ENCODE peak calls at places on chromosomes 2 and 18, in eight cellular contexts. Z is NAMALWA, Q is AG04450, W is NCI-H1436, T is HL-60, Y is EL, P is T-helper 1 cell, A is NCI-H1694 treated with DMSO at 0.1 percent for 48 hours. E is an unnamed sample.

GRCh38 chr2:7427293-7428060 is 510.3 kb downstream of the RNF144A start:
- DNase-seq in Y (peak; percentile 45), Z (peak; percentile 88), P (peak; percentile 69), T (no peak), Q (peak; percentile 4), W (peak; percentile 76), A (peak; percentile 96), E (peak; percentile 68)

GRCh38 chr2:54871457-54872103 is 148.1 kb downstream of the EML6 start:
- DNase-seq in Q (no peak), T (no peak), Z (no peak), Y (peak; percentile 6), A (peak; percentile 97), P (no peak), W (peak; percentile 74), E (no peak)

GRCh38 chr18:47767699-47768098 is 162.8 kb downstream of the SMAD2 start:
- DNase-seq in T (no peak), W (no peak), Y (no peak), Z (no peak), Q (no peak), P (no peak), A (no peak), E (no peak)

GRCh38 chr2:127986548-127987079 is 41.2 kb downstream of the SAP130 start:
- DNase-seq in Z (no peak), Y (no peak), T (no peak), W (no peak), A (no peak), Q (no peak), P (no peak), E (no peak)

GRCh38 chr2:15337996-15338666 is 223.0 kb downstream of the NBAS start:
- DNase-seq in A (no peak), Y (no peak), Z (no peak), W (no peak), T (no peak), Q (no peak), P (no peak), E (no peak)

GRCh38 chr2:213065583-213066444 is 85.6 kb downstream of the IKZF2 start:
- DNase-seq in Y (peak; percentile 24), W (peak; percentile 39), Q (peak; percentile 43), T (no peak), Z (no peak), A (peak; percentile 35), P (no peak), E (peak; percentile 27)

GRCh38 chr2:8193146-8193545 is 488.7 kb upstream of the ID2 start:
- DNase-seq in T (no peak), Q (no peak), W (no peak), Y (peak; percentile 22), P (no peak), Z (no peak), A (no peak), E (no peak)

GRCh38 chr2:35114765-35115164 is 1240.8 kb upstream of the CRIM1 start:
- DNase-seq in T (no peak), Y (no peak), Q (no peak), Z (peak; percentile 3), P (no peak), W (no peak), A (no peak), E (no peak)

GRCh38 chr2:189409136-189409535 is 32.1 kb upstream of the WDR75 start:
- DNase-seq in P (no peak), W (no peak), Z (no peak), A (no peak), Q (no peak), T (no peak), Y (peak; percentile 29), E (no peak)

GRCh38 chr2:5846881-5847280 is 154.7 kb downstream of the SOX11 start:
- DNase-seq in Y (no peak), A (no peak), Q (peak; percentile 20), P (no peak), T (no peak), W (no peak), Z (no peak), E (no peak)

GRCh38 chr2:230893881-230894781 is 29.4 kb downstream of the ITM2C start:
- DNase-seq in T (peak; percentile 48), W (no peak), Y (no peak), P (no peak), Z (peak; percentile 52), A (no peak), Q (no peak), E (no peak)

GRCh38 chr2:22991844-22992243 is 393.1 kb upstream of the KLHL29 start:
- DNase-seq in Q (no peak), A (no peak), Y (no peak), P (no peak), Z (peak; percentile 16), T (no peak), W (no peak), E (peak; percentile 2)

GRCh38 chr2:214315324-214315723 is 95.5 kb upstream of the VWC2L start:
- DNase-seq in T (no peak), W (no peak), P (no peak), Z (no peak), A (no peak), Y (no peak), Q (no peak), E (no peak)

GRCh38 chr2:71710805-71711469 is 257.6 kb downstream of the DYSF start:
- DNase-seq in W (no peak), Y (no peak), A (no peak), P (no peak), T (no peak), Z (no peak), Q (no peak), E (no peak)

GRCh38 chr2:60679059-60679780 is 76.8 kb upstream of the PAPOLG start:
- DNase-seq in Y (no peak), Q (no peak), W (no peak), P (no peak), T (no peak), Z (no peak), A (no peak), E (no peak)

GRCh38 chr2:111116843-111117665 is 3.7 kb upstream of the BCL2L11 start:
- DNase-seq in Q (no peak), T (no peak), Z (peak; percentile 76), Y (peak; percentile 76), P (peak; percentile 77), W (peak; percentile 65), A (peak; percentile 54), E (peak; percentile 76)

GRCh38 chr2:214591359-214591758 is 180.5 kb downstream of the VWC2L start:
- DNase-seq in P (no peak), Z (peak; percentile 6), W (peak; percentile 9), A (no peak), Q (no peak), T (no peak), Y (peak; percentile 37), E (no peak)

GRCh38 chr2:237165405-237166276 is 80.0 kb downstream of the COPS8 start:
- DNase-seq in T (no peak), W (no peak), P (no peak), Z (no peak), Q (no peak), A (no peak), Y (peak; percentile 52), E (no peak)

GRCh38 chr2:68732036-68732435 is 2.6 kb upstream of the ARHGAP25 start:
- DNase-seq in Q (no peak), Y (no peak), P (no peak), Z (no peak), W (no peak), A (no peak), T (peak; percentile 77), E (no peak)

GRCh38 chr2:219406861-219407230 is 11.3 kb upstream of the DES start:
- DNase-seq in P (no peak), T (no peak), Y (peak; percentile 99), A (no peak), Z (no peak), Q (peak; percentile 88), W (no peak), E (peak; percentile 25)

GRCh38 chr2:181051861-181052522 is 71.6 kb downstream of the UBE2E3 start:
- DNase-seq in P (no peak), A (no peak), T (no peak), Y (no peak), Q (no peak), Z (no peak), W (no peak), E (no peak)

GRCh38 chr2:137220438-137220998 is 455.2 kb downstream of the THSD7B start:
- DNase-seq in Z (no peak), Y (peak; percentile 61), Q (no peak), A (no peak), T (no peak), P (no peak), W (no peak), E (no peak)

GRCh38 chr18:79846936-79847557 is 49.3 kb downstream of the KCNG2 start:
- DNase-seq in A (no peak), Y (no peak), Z (no peak), T (no peak), Q (no peak), P (no peak), W (no peak), E (no peak)

GRCh38 chr2:182404102-182404501 is 22.7 kb downstream of the PDE1A start:
- DNase-seq in Q (no peak), W (no peak), T (no peak), Y (peak; percentile 73), Z (no peak), A (no peak), P (no peak), E (no peak)

GRCh38 chr18:5197032-5197434 is at the start of gene AKAIN1:
- DNase-seq in Q (no peak), W (no peak), P (peak; percentile 8), T (no peak), Z (no peak), A (no peak), Y (no peak), E (peak; percentile 31)

GRCh38 chr2:11681722-11682589 is 12.0 kb upstream of the NTSR2 start:
- DNase-seq in Z (peak; percentile 71), T (no peak), A (peak; percentile 50), P (peak; percentile 42), W (peak; percentile 46), Y (no peak), Q (no peak), E (no peak)

GRCh38 chr2:61434314-61434713 is 36.6 kb downstream of the USP34 start:
- DNase-seq in Q (no peak), W (no peak), T (peak; percentile 66), A (no peak), P (no peak), Z (peak; percentile 32), Y (no peak), E (no peak)

GRCh38 chr2:86487062-86487461 is 45.9 kb downstream of the KDM3A start:
- DNase-seq in Y (no peak), Z (no peak), P (no peak), Q (no peak), A (peak; percentile 32), T (no peak), W (no peak), E (no peak)

GRCh38 chr2:157747695-157748370 is 119.2 kb upstream of the ACVR1C start:
- DNase-seq in P (no peak), W (no peak), T (no peak), Q (peak; percentile 55), Z (no peak), Y (peak; percentile 60), A (no peak), E (no peak)

GRCh38 chr2:210938228-210938627 is 381.8 kb downstream of the CPS1 start:
- DNase-seq in A (no peak), W (no peak), Q (no peak), T (no peak), Y (no peak), P (no peak), Z (no peak), E (no peak)

GRCh38 chr2:183903026-183903425 is 695.3 kb upstream of the ZNF804A start:
- DNase-seq in Z (no peak), Q (no peak), A (no peak), P (no peak), Y (no peak), W (no peak), T (no peak), E (no peak)

GRCh38 chr2:62577994-62578836 is 72.2 kb upstream of the TMEM17 start:
- DNase-seq in A (no peak), T (no peak), P (no peak), W (no peak), Z (no peak), Y (peak; percentile 93), Q (peak; percentile 50), E (peak; percentile 84)

GRCh38 chr2:199861116-199861774 is 10.3 kb upstream of the FTCDNL1 start:
- DNase-seq in P (no peak), Z (peak; percentile 55), A (peak; percentile 70), T (no peak), W (no peak), Q (no peak), Y (peak; percentile 15), E (peak; percentile 35)

GRCh38 chr2:71756280-71756906 is 303.0 kb downstream of the DYSF start:
- DNase-seq in A (no peak), P (no peak), T (no peak), Y (peak; percentile 63), W (no peak), Z (no peak), Q (no peak), E (no peak)